ENCODE peak calls at places on chromosomes 4 and X, in four cellular contexts. K is HepG2, H is K562, T is GM12878. L is an unnamed sample.
A peak's percentile ranks its signal among the peaks of the same experiment; 100 is the strongest.

GRCh38 chr4:30181918-30182317 is 538.3 kb upstream of the PCDH7 start:
- DNase-seq in K (no peak), H (no peak), T (no peak), L (no peak)

GRCh38 chrX:48465336-48465933 is 4.6 kb downstream of the SLC38A5 start:
- DNase-seq in K (no peak), H (no peak), T (no peak), L (no peak)

GRCh38 chr4:46385235-46385634 is 4.7 kb downstream of the GABRA2 start:
- DNase-seq in K (no peak), H (no peak), T (no peak), L (no peak)

GRCh38 chr4:37803348-37803973 is 23.0 kb upstream of the PGM2 start:
- DNase-seq in K (peak; percentile 57), H (no peak), T (no peak), L (no peak)

GRCh38 chr4:82458729-82459128 is 28.3 kb downstream of the ENOPH1 start:
- DNase-seq in K (no peak), H (no peak), T (no peak), L (no peak)

GRCh38 chr4:155930330-155930729 is 23.3 kb downstream of the CTSO start:
- DNase-seq in K (no peak), H (no peak), T (no peak), L (no peak)

GRCh38 chrX:10110316-10110932 is 46.4 kb upstream of the CLCN4 start:
- DNase-seq in K (no peak), H (no peak), T (no peak), L (no peak)

GRCh38 chr4:152041304-152041703 is 280.5 kb upstream of the GATB start:
- DNase-seq in K (no peak), H (no peak), T (no peak), L (no peak)

GRCh38 chrX:5051831-5052491 is 1176.7 kb downstream of the NLGN4X start:
- DNase-seq in K (no peak), H (no peak), T (no peak), L (no peak)

GRCh38 chr4:39715788-39716187 is 17.9 kb downstream of the UBE2K start:
- DNase-seq in K (no peak), H (no peak), T (no peak), L (no peak)

GRCh38 chrX:46016296-46016695 is 528.9 kb downstream of the ZNF674 start:
- DNase-seq in K (no peak), H (no peak), T (no peak), L (no peak)

GRCh38 chrX:136047001-136047642 is 61.9 kb downstream of the SLC9A6 start:
- DNase-seq in K (no peak), H (no peak), T (no peak), L (no peak)

GRCh38 chr4:40856836-40857362 is 107.1 kb downstream of the NSUN7 start:
- DNase-seq in K (no peak), H (peak; percentile 83), T (no peak), L (peak; percentile 81)

GRCh38 chr4:26420903-26421302 is 69.4 kb downstream of the CCKAR start:
- DNase-seq in K (no peak), H (no peak), T (no peak), L (no peak)

GRCh38 chr4:68283095-68283494 is 37.6 kb upstream of the TMPRSS11B start:
- DNase-seq in K (no peak), H (no peak), T (no peak), L (no peak)

GRCh38 chrX:128781506-128781905 is 729.3 kb upstream of the ACTRT1 start:
- DNase-seq in K (peak; percentile 34), H (no peak), T (no peak), L (peak; percentile 55)

GRCh38 chr4:139686130-139686529 is 20.5 kb downstream of the MGST2 start:
- DNase-seq in K (no peak), H (no peak), T (no peak), L (no peak)

GRCh38 chr4:76441881-76442280 is 6.9 kb downstream of the SHROOM3 start:
- DNase-seq in K (no peak), H (no peak), T (no peak), L (no peak)

GRCh38 chr4:118730683-118731082 is 45.5 kb downstream of the METTL14 start:
- DNase-seq in K (no peak), H (no peak), T (no peak), L (no peak)

GRCh38 chr4:136036744-136037143 is 1495.5 kb downstream of the PCDH18 start:
- DNase-seq in K (no peak), H (no peak), T (no peak), L (no peak)

GRCh38 chr4:8547912-8548730 is 32.1 kb upstream of the GPR78 start:
- DNase-seq in K (no peak), H (no peak), T (no peak), L (no peak)

GRCh38 chr4:151960449-151961246 is 199.8 kb upstream of the GATB start:
- DNase-seq in K (no peak), H (no peak), T (no peak), L (no peak)

DNA sequence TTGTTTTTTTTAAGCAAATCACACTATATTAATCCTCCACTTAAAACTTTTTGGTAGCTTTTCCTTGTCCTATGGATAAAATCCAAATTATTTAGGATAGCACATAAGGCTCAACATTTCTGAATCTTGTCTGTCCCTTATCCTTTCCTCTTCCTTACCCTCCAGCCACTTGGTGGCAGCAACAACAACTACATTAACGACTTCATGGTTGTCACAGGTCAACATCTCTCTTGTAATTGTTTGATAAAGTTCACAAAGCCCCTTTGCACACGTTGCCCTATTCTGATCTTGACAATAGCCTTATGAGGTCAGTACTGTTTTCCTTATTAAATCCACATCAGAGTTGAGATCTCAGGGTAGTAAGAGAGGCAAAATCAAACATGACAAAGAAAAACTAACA is 269.0 kb upstream of the PABPC4L start:
- DNase-seq in K (peak; percentile 16), H (no peak), T (no peak), L (peak; percentile 11)
- TF ChIP-seq FOXM1 in K (no peak), H (no peak), T (no peak), L (no peak)

GRCh38 chr4:56410247-56410646 is 23.0 kb upstream of the AASDH start:
- DNase-seq in K (peak; percentile 72), H (no peak), T (no peak), L (peak; percentile 59)
- TF ChIP-seq TARDBP in K (no peak), H (no peak), T (no peak), L (no peak)

DNA sequence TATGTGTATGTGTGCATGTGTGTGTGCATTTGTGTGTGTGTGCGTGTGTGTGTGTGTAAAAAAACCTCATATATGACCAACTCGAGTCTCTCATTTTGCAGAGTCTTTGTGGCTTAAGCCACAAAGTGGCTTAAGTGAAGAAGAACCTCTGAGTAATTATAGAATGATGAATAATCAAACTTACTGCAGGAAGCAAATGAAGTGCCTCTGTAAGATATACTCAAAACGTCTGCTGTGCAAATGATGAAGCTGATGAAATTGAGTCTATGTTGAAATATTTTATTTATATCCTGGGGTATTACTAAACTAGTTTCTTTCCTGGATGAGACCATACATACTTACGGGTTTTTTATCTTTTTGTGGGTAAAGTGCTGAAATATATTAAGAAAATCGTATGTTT is 1198.7 kb downstream of the PCDH7 start:
- DNase-seq in K (no peak), H (no peak), T (no peak), L (no peak)
- TF ChIP-seq FOXM1 in K (no peak), H (no peak), T (no peak), L (no peak)

DNA sequence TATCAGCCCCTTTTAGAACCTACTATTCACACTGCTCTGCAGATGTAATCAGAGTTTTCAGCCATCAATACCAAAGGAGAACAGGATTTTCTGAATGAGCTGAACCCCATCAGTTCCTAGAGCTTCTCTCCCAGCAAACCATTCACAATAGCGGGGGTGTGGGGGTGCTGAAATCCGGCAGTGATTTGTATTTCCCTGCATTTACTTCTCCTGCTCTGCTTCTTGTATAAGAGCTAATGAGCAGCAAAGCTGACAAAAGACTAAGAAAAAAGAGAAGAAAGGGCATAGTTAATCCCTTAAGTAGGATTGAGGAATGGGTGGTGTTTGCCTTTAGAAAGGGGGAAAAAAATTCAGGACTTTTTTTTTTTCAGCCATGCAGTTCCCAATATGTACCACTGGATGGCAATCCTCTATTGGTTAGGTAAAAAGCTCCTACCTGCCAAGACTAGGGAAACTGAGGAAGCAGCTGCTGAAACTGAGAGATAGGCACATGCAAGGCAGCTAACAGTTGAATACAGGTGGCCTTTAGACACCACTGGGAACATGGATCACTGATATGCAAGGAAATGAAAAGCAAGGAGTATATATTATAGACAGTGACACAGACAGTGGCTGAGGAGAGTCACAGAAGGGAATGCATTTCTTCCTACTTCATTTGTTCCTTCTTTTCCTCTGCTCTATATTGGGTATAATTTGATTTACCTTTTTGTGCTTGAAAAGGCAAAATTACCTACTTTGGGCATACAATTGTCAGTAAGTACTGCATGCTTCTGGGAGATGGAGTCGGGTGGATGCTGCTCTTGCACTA is 217.9 kb downstream of the HS6ST2 start:
- DNase-seq in K (no peak), H (peak; percentile 19), T (no peak), L (no peak)
- TF ChIP-seq TARDBP in K (no peak), H (no peak), T (no peak), L (no peak)

GRCh38 chrX:16547644-16548043 is 102.3 kb upstream of the S100G start:
- DNase-seq in K (no peak), H (no peak), T (no peak), L (no peak)
- TF ChIP-seq FOXM1 in K (no peak), H (no peak), T (no peak), L (no peak)

GRCh38 chr4:142406917-142407501 is 439.1 kb downstream of the INPP4B start:
- DNase-seq in K (no peak), H (no peak), T (no peak), L (no peak)
- TF ChIP-seq TARDBP in K (no peak), H (no peak), T (no peak), L (no peak)

GRCh38 chr4:171639540-171639939 is 173.7 kb upstream of the GALNTL6 start:
- DNase-seq in K (no peak), H (no peak), T (peak; percentile 88), L (no peak)
- TF ChIP-seq FOXM1 in K (no peak), H (no peak), T (peak; percentile 97), L (no peak)

DNA sequence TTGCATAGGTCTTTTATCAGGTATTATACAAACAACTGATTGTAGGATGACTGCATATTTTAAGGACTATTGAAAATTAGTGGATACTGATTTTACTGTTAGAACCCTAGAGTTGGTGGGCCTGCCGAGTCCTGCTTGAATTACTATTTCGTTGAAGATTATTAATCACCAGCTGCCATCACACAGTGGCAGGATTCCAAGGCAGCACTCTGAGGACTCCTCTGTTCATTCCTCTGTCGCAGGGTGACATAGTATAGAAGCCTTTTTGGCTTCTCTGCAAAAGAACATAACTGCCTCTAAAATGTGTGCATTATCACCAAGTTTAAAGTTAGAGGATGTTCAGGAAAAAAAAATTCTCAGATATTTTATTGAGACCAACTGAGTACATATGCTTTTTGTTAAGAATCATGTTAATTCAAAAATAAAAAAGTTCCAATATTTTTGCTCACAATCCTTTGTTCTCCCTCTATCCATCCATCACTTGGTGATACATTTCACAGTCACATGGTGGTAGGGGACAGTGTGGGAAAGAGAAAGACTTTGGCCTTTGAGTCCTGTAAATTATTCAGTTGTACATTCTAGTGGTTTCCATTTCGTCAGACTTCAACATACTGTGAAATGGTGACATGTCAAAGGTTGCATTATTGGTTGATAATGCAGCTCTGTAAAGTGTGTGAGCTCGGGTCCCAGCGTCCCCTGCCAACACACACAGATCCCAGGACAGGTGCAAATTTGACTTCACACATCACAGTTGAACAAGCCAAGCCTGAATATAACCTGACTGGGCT is 332.5 kb downstream of the GRID2 start:
- DNase-seq in K (no peak), H (no peak), T (no peak), L (no peak)
- TF ChIP-seq TARDBP in K (no peak), H (no peak), T (no peak), L (no peak)